ENCODE peak calls at places on chromosome 6, in nine cellular contexts. T, O, X, R, Z, P, Q, H and U are unnamed samples.

GRCh38 chr6:157635388-157636244 is 187.4 kb upstream of the SNX9 start:
- DNase-seq in T (no peak), O (no peak), X (no peak), R (no peak), Z (no peak), P (no peak), Q (peak), H (no peak), U (no peak)

GRCh38 chr6:142152731-142153130 is 5.7 kb downstream of the VTA1 start:
- DNase-seq in T (no peak), O (no peak), X (no peak), R (no peak), Z (no peak), P (peak), Q (no peak), H (peak), U (no peak)

GRCh38 chr6:133964052-133964451 is 11.0 kb downstream of the TBPL1 start:
- DNase-seq in T (no peak), O (peak), X (peak), R (no peak), Z (no peak), P (no peak), Q (no peak), H (peak), U (no peak)

GRCh38 chr6:111805511-111806181 is 67.6 kb downstream of the FYN start:
- DNase-seq in T (no peak), O (peak), X (no peak), R (no peak), Z (no peak), P (no peak), Q (no peak), H (peak), U (no peak)

GRCh38 chr6:124870611-124871201 is 91.5 kb upstream of the RNF217 start:
- DNase-seq in T (no peak), O (no peak), X (peak), R (peak), Z (peak), P (no peak), Q (peak), H (peak), U (no peak)

GRCh38 chr6:84842526-84843161 is 78.2 kb upstream of the TBX18 start:
- DNase-seq in T (no peak), O (no peak), X (no peak), R (no peak), Z (peak), P (no peak), Q (no peak), H (peak), U (no peak)

GRCh38 chr6:89402776-89403175 is 9.3 kb downstream of the RRAGD start:
- DNase-seq in T (no peak), O (no peak), X (no peak), R (no peak), Z (no peak), P (no peak), Q (no peak), H (no peak), U (no peak)

GRCh38 chr6:35449287-35449881 is 2.8 kb upstream of the FANCE start:
- DNase-seq in T (no peak), O (peak), X (peak), R (peak), Z (peak), P (no peak), Q (peak), H (peak), U (no peak)

GRCh38 chr6:6752129-6752528 is 163.6 kb downstream of the LY86 start:
- DNase-seq in T (no peak), O (no peak), X (no peak), R (peak), Z (peak), P (no peak), Q (no peak), H (no peak), U (no peak)

GRCh38 chr6:101666256-101666655 is 272.7 kb downstream of the GRIK2 start:
- DNase-seq in T (no peak), O (no peak), X (peak), R (no peak), Z (no peak), P (peak), Q (no peak), H (peak), U (no peak)

GRCh38 chr6:27591660-27592059 is 118.8 kb upstream of the ZNF184 start:
- DNase-seq in T (no peak), O (peak), X (peak), R (no peak), Z (peak), P (no peak), Q (peak), H (peak), U (peak)

GRCh38 chr6:109050012-109050411 is 44.6 kb downstream of the SESN1 start:
- DNase-seq in T (no peak), O (no peak), X (peak), R (no peak), Z (no peak), P (no peak), Q (no peak), H (no peak), U (no peak)

GRCh38 chr6:38034269-38034914 is 214.9 kb downstream of the ZFAND3 start:
- DNase-seq in T (no peak), O (peak), X (no peak), R (no peak), Z (peak), P (no peak), Q (peak), H (peak), U (no peak)

GRCh38 chr6:100382767-100383195 is 81.9 kb downstream of the SIM1 start:
- DNase-seq in T (no peak), O (no peak), X (no peak), R (no peak), Z (no peak), P (no peak), Q (no peak), H (peak), U (no peak)

GRCh38 chr6:138001750-138002349 is 105.4 kb downstream of the PERP start:
- DNase-seq in T (peak), O (peak), X (peak), R (peak), Z (peak), P (no peak), Q (peak), H (peak), U (peak)

GRCh38 chr6:109073344-109074235 is 21.1 kb downstream of the SESN1 start:
- DNase-seq in T (no peak), O (peak), X (peak), R (peak), Z (peak), P (no peak), Q (peak), H (peak), U (peak)

GRCh38 chr6:136486357-136486756 is 63.9 kb downstream of the MAP7 start:
- DNase-seq in T (no peak), O (no peak), X (no peak), R (no peak), Z (no peak), P (no peak), Q (no peak), H (no peak), U (no peak)

GRCh38 chr6:147508073-147508870 is at the start of gene SAMD5:
- DNase-seq in T (peak), O (peak), X (peak), R (peak), Z (peak), P (peak), Q (peak), H (peak), U (peak)

GRCh38 chr6:147507162-147508072 is 1.1 kb upstream of the SAMD5 start:
- DNase-seq in T (peak), O (no peak), X (peak), R (peak), Z (peak), P (no peak), Q (peak), H (peak), U (peak)

GRCh38 chr6:147509900-147510299 is 1.4 kb downstream of the SAMD5 start:
- DNase-seq in T (no peak), O (no peak), X (no peak), R (peak), Z (peak), P (no peak), Q (no peak), H (no peak), U (no peak)

GRCh38 chr6:147508871-147509608 is 550 bp downstream of the SAMD5 start:
- DNase-seq in T (no peak), O (no peak), X (no peak), R (peak), Z (peak), P (no peak), Q (peak), H (no peak), U (peak)

GRCh38 chr6:147510949-147511590 is 2.6 kb downstream of the SAMD5 start:
- DNase-seq in T (no peak), O (no peak), X (no peak), R (peak), Z (peak), P (no peak), Q (no peak), H (no peak), U (no peak)
- TF ChIP-seq CTCF in T (no peak), O (no peak), X (no peak), R (no peak), Z (no peak), P (no peak), Q (no peak), H (no peak), U (no peak)

GRCh38 chr6:55069132-55069781 is 105.1 kb upstream of the HCRTR2 start:
- DNase-seq in T (no peak), O (peak), X (peak), R (peak), Z (peak), P (no peak), Q (peak), H (peak), U (peak)
- TF ChIP-seq CTCF in T (peak), O (peak), X (peak), R (peak), Z (peak), P (peak), Q (peak), H (peak), U (peak)

GRCh38 chr6:4224082-4224978 is 89.0 kb upstream of the ECI2 start:
- DNase-seq in T (no peak), O (no peak), X (no peak), R (no peak), Z (peak), P (no peak), Q (no peak), H (peak), U (no peak)

GRCh38 chr6:4220619-4221018 is 85.2 kb upstream of the ECI2 start:
- DNase-seq in T (no peak), O (no peak), X (no peak), R (no peak), Z (no peak), P (peak), Q (no peak), H (peak), U (no peak)

DNA sequence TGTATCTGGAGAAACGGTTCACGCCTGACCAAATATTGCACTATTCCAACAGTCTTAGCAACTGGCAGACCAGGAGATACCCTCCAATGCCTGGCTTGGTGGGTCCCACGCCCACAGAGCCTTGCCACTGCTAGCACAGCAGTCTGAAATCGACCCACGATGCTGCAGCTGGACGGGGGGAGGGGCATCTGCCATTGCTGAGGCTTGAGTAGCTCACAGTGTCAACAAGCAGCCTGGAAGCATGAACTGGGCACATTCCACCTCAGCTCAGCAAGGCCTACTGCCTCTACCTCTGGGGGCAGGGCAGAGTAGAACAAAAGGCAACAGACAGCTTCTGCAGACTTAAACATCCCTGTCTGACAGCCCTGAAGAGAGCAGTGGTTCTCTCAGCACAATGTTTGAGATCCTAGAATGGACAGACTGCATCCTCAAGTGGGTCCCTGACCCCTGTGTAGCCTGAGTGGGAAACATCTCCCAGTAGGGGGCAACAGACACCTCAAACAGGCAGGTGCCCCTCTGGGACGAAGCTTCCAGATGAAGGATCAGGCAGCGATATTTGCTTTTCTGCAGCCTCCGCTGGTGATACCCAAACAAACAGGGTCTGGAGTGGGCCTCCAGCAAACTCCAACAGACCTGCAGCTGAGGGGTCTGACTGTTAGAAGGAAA is 90.0 kb upstream of the ECI2 start:
- DNase-seq in T (no peak), O (no peak), X (no peak), R (no peak), Z (peak), P (no peak), Q (peak), H (no peak), U (peak)
- TF ChIP-seq CTCF in T (no peak), O (no peak), X (no peak), R (no peak), Z (peak), P (no peak), Q (peak), H (peak), U (peak)

DNA sequence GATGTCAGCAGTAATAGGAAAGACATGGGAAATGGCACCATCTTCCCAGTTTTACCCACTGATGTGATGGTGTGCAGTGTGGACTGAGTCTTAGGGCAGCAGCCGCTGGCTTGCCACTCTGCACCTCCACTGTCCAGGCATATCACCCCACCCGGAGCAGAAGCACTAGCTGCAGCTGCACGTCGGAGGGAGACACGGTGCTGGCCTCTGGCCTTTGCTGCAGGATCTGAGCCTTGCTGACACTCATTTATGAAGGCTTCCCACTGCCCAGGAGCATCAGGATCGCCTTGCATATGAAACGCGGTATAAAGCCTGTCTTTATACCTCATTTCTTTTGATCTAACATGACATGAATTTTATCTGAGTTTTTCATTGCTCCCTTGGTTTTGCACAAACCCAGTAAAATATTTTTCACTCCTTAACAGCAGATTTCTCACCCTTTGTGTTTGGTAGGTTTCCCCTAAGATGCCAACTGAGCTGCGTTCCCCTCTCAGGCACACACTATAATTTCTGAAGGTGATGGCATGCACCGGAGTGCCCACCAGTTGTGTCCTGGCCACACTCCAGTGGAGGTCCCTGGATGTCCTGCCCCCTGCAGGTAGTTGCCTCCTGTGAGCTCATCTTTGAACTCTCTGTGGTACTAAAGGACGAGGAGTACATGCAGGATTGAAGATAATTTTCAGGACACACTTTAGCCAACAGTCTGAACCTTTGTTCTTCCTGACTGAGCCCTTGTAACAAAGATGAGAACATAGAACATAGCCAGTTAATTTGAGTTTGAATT is 8.9 kb upstream of the EXOC2 start:
- DNase-seq in T (no peak), O (no peak), X (no peak), R (no peak), Z (no peak), P (no peak), Q (peak), H (no peak), U (no peak)
- TF ChIP-seq CTCF in T (no peak), O (peak), X (no peak), R (no peak), Z (no peak), P (peak), Q (peak), H (no peak), U (peak)

DNA sequence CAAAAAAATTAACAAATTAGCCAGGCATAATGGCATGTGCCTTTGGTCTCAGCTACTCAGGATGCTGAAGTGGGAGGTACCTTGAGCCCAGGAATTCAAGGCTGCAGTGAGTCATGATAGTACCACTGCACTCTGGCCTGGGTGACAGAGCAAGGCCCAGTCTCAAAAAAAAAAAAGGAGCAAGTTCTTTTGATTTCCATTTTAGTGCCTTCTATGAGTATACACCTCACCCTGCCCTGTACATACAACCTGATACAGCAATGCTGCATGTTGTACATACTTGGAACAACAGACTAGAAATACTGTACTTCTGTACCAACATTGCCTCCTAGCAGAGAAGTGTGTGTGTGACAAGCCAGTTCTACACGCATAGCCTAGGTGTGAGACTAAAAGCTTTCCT is 97.3 kb upstream of the CARMIL1 start:
- DNase-seq in T (no peak), O (no peak), X (no peak), R (no peak), Z (no peak), P (no peak), Q (no peak), H (peak), U (no peak)
- TF ChIP-seq CTCF in T (no peak), O (no peak), X (no peak), R (no peak), Z (no peak), P (no peak), Q (no peak), H (no peak), U (no peak)

GRCh38 chr6:16595514-16595913 is 165.7 kb downstream of the ATXN1 start:
- DNase-seq in T (no peak), O (no peak), X (no peak), R (no peak), Z (no peak), P (no peak), Q (no peak), H (no peak), U (no peak)

GRCh38 chr6:16596890-16597331 is 164.3 kb downstream of the ATXN1 start:
- DNase-seq in T (no peak), O (no peak), X (no peak), R (no peak), Z (no peak), P (no peak), Q (peak), H (no peak), U (no peak)

GRCh38 chr6:16600026-16600425 is 161.2 kb downstream of the ATXN1 start:
- DNase-seq in T (no peak), O (no peak), X (no peak), R (no peak), Z (no peak), P (no peak), Q (no peak), H (no peak), U (no peak)

GRCh38 chr6:16602035-16602434 is 159.2 kb downstream of the ATXN1 start:
- DNase-seq in T (no peak), O (peak), X (no peak), R (no peak), Z (no peak), P (no peak), Q (no peak), H (no peak), U (no peak)

GRCh38 chr6:16600701-16601100 is 160.6 kb downstream of the ATXN1 start:
- DNase-seq in T (no peak), O (no peak), X (no peak), R (no peak), Z (no peak), P (no peak), Q (no peak), H (no peak), U (no peak)
- TF ChIP-seq CTCF in T (no peak), O (no peak), X (no peak), R (no peak), Z (no peak), P (no peak), Q (no peak), H (no peak), U (no peak)

GRCh38 chr6:43953794-43954310 is 173.4 kb downstream of the MRPL14 start:
- DNase-seq in T (no peak), O (no peak), X (no peak), R (no peak), Z (peak), P (no peak), Q (peak), H (peak), U (no peak)
- TF ChIP-seq CTCF in T (no peak), O (no peak), X (no peak), R (no peak), Z (peak), P (peak), Q (peak), H (peak), U (peak)

GRCh38 chr6:15152720-15153119 is 93.1 kb upstream of the JARID2 start:
- DNase-seq in T (no peak), O (no peak), X (no peak), R (no peak), Z (no peak), P (no peak), Q (no peak), H (no peak), U (no peak)
- TF ChIP-seq CTCF in T (no peak), O (no peak), X (no peak), R (no peak), Z (no peak), P (no peak), Q (no peak), H (no peak), U (no peak)

DNA sequence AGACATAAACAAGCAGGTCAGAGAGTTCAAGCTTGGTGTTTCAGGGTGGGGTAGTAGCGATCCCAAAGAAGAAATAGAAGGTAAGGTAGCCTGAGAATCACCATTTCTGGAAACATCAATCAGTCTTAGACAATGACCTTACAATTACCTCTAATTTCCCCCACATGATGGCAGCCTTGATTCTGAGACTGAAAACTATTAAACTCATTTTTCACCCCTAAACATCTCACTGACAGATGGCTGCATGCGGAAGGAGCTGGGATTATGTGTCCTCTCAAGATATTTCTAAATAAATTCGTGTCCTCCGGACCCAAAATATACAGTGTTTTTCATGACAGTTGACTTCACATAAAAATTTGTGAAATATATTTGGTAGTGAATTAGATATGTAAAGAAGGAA is 61.0 kb downstream of the KIF6 start:
- DNase-seq in T (no peak), O (no peak), X (no peak), R (no peak), Z (no peak), P (no peak), Q (no peak), H (no peak), U (no peak)
- TF ChIP-seq CTCF in T (no peak), O (no peak), X (no peak), R (no peak), Z (no peak), P (no peak), Q (no peak), H (no peak), U (no peak)